ENCODE peak calls at places on chromosomes 3 and 15, in seven cellular contexts. One of them, this sample, is unnamed.

GRCh38 chr3:111594205-111594604 is 941 bp downstream of the ZBED2 start:
- DNase-seq in WTC11: no peak
- DNase-seq in GM20000: peak
- DNase-seq in GM06990: no peak
- DNase-seq in pancreas: no peak
- DNase-seq in A673: no peak
- DNase-seq in tibial nerve: no peak
- DNase-seq in this sample: no peak

GRCh38 chr3:61464785-61465184 is 96.6 kb upstream of the PTPRG start:
- DNase-seq in WTC11: no peak
- DNase-seq in GM20000: no peak
- DNase-seq in GM06990: no peak
- DNase-seq in pancreas: no peak
- DNase-seq in A673: no peak
- DNase-seq in tibial nerve: no peak
- DNase-seq in this sample: no peak

GRCh38 chr15:70361891-70362290 is 264.2 kb upstream of the TLE3 start:
- DNase-seq in WTC11: no peak
- DNase-seq in GM20000: no peak
- DNase-seq in GM06990: no peak
- DNase-seq in pancreas: no peak
- DNase-seq in A673: no peak
- DNase-seq in tibial nerve: no peak
- DNase-seq in this sample: peak

GRCh38 chr3:116445291-116445841 is at the start of gene LSAMP:
- DNase-seq in WTC11: peak
- DNase-seq in GM20000: no peak
- DNase-seq in GM06990: no peak
- DNase-seq in pancreas: no peak
- DNase-seq in A673: peak
- DNase-seq in tibial nerve: no peak
- DNase-seq in this sample: peak

GRCh38 chr3:101195951-101196713 is 124.2 kb downstream of the IMPG2 start:
- DNase-seq in WTC11: no peak
- DNase-seq in GM20000: peak
- DNase-seq in GM06990: no peak
- DNase-seq in pancreas: no peak
- DNase-seq in A673: peak
- DNase-seq in tibial nerve: no peak
- DNase-seq in this sample: no peak

GRCh38 chr3:126907557-126907956 is 75.4 kb upstream of the PLXNA1 start:
- DNase-seq in WTC11: no peak
- DNase-seq in GM20000: no peak
- DNase-seq in GM06990: no peak
- DNase-seq in pancreas: no peak
- DNase-seq in A673: no peak
- DNase-seq in tibial nerve: no peak
- DNase-seq in this sample: no peak

GRCh38 chr15:24823473-24823872 is 131.3 kb upstream of the SNRPN start:
- DNase-seq in WTC11: peak
- DNase-seq in GM20000: no peak
- DNase-seq in GM06990: no peak
- DNase-seq in pancreas: no peak
- DNase-seq in A673: no peak
- DNase-seq in tibial nerve: no peak
- DNase-seq in this sample: peak

GRCh38 chr3:177596822-177597271 is 399.6 kb upstream of the TBL1XR1 start:
- DNase-seq in WTC11: no peak
- DNase-seq in GM20000: no peak
- DNase-seq in GM06990: no peak
- DNase-seq in pancreas: no peak
- DNase-seq in A673: no peak
- DNase-seq in tibial nerve: no peak
- DNase-seq in this sample: no peak

GRCh38 chr3:128066111-128066510 is 13.9 kb downstream of the SEC61A1 start:
- DNase-seq in WTC11: no peak
- DNase-seq in GM20000: no peak
- DNase-seq in GM06990: no peak
- DNase-seq in pancreas: no peak
- DNase-seq in A673: no peak
- DNase-seq in tibial nerve: no peak
- DNase-seq in this sample: no peak

GRCh38 chr15:41116116-41116871 is at the start of gene INO80:
- DNase-seq in WTC11: peak
- DNase-seq in GM20000: peak
- DNase-seq in GM06990: peak
- DNase-seq in pancreas: peak
- DNase-seq in A673: peak
- DNase-seq in tibial nerve: peak
- DNase-seq in this sample: peak

GRCh38 chr15:98855067-98855814 is 152.4 kb downstream of the PGPEP1L start:
- DNase-seq in WTC11: no peak
- DNase-seq in GM20000: no peak
- DNase-seq in GM06990: no peak
- DNase-seq in pancreas: no peak
- DNase-seq in A673: no peak
- DNase-seq in tibial nerve: no peak
- DNase-seq in this sample: no peak

GRCh38 chr3:58627580-58627894 is 39.0 kb downstream of the FAM3D start:
- DNase-seq in WTC11: no peak
- DNase-seq in GM20000: no peak
- DNase-seq in GM06990: no peak
- DNase-seq in pancreas: peak
- DNase-seq in A673: no peak
- DNase-seq in tibial nerve: no peak
- DNase-seq in this sample: peak

GRCh38 chr3:50256978-50257890 is 11.7 kb upstream of the SEMA3B start:
- DNase-seq in WTC11: peak
- DNase-seq in GM20000: no peak
- DNase-seq in GM06990: no peak
- DNase-seq in pancreas: peak
- DNase-seq in A673: no peak
- DNase-seq in tibial nerve: no peak
- DNase-seq in this sample: no peak

GRCh38 chr3:128335621-128336296 is 130.9 kb downstream of the DNAJB8 start:
- DNase-seq in WTC11: peak
- DNase-seq in GM20000: no peak
- DNase-seq in GM06990: no peak
- DNase-seq in pancreas: peak
- DNase-seq in A673: no peak
- DNase-seq in tibial nerve: no peak
- DNase-seq in this sample: peak

GRCh38 chr15:88604381-88604951 is 16.7 kb upstream of the AEN start:
- DNase-seq in WTC11: no peak
- DNase-seq in GM20000: no peak
- DNase-seq in GM06990: no peak
- DNase-seq in pancreas: no peak
- DNase-seq in A673: no peak
- DNase-seq in tibial nerve: no peak
- DNase-seq in this sample: peak

GRCh38 chr3:120227710-120228347 is 57.2 kb downstream of the GPR156 start:
- DNase-seq in WTC11: no peak
- DNase-seq in GM20000: no peak
- DNase-seq in GM06990: no peak
- DNase-seq in pancreas: no peak
- DNase-seq in A673: no peak
- DNase-seq in tibial nerve: no peak
- DNase-seq in this sample: no peak

GRCh38 chr3:73796382-73796781 is 171.6 kb upstream of the PDZRN3 start:
- DNase-seq in WTC11: no peak
- DNase-seq in GM20000: no peak
- DNase-seq in GM06990: no peak
- DNase-seq in pancreas: no peak
- DNase-seq in A673: no peak
- DNase-seq in tibial nerve: no peak
- DNase-seq in this sample: no peak

GRCh38 chr3:76500746-76501275 is 539.1 kb upstream of the ROBO2 start:
- DNase-seq in WTC11: no peak
- DNase-seq in GM20000: no peak
- DNase-seq in GM06990: no peak
- DNase-seq in pancreas: no peak
- DNase-seq in A673: no peak
- DNase-seq in tibial nerve: no peak
- DNase-seq in this sample: no peak

GRCh38 chr15:48718646-48719045 is 73.1 kb upstream of the FBN1 start:
- DNase-seq in WTC11: no peak
- DNase-seq in GM20000: no peak
- DNase-seq in GM06990: no peak
- DNase-seq in pancreas: no peak
- DNase-seq in A673: no peak
- DNase-seq in tibial nerve: no peak
- DNase-seq in this sample: no peak

GRCh38 chr3:33250712-33251111 is 26.5 kb upstream of the FBXL2 start:
- DNase-seq in WTC11: no peak
- DNase-seq in GM20000: no peak
- DNase-seq in GM06990: no peak
- DNase-seq in pancreas: no peak
- DNase-seq in A673: no peak
- DNase-seq in tibial nerve: no peak
- DNase-seq in this sample: no peak

GRCh38 chr3:81581966-81582599 is 179.4 kb downstream of the GBE1 start:
- DNase-seq in WTC11: peak
- DNase-seq in GM20000: peak
- DNase-seq in GM06990: peak
- DNase-seq in pancreas: peak
- DNase-seq in A673: peak
- DNase-seq in tibial nerve: no peak
- DNase-seq in this sample: no peak

GRCh38 chr15:65969865-65970832 is 100.9 kb downstream of the RAB11A start:
- DNase-seq in WTC11: no peak
- DNase-seq in GM20000: no peak
- DNase-seq in GM06990: no peak
- DNase-seq in pancreas: no peak
- DNase-seq in A673: no peak
- DNase-seq in tibial nerve: no peak
- DNase-seq in this sample: no peak

GRCh38 chr15:47349179-47349578 is 368.1 kb upstream of the SEMA6D start:
- DNase-seq in WTC11: no peak
- DNase-seq in GM20000: no peak
- DNase-seq in GM06990: no peak
- DNase-seq in pancreas: no peak
- DNase-seq in A673: no peak
- DNase-seq in tibial nerve: no peak
- DNase-seq in this sample: no peak

GRCh38 chr3:32018723-32019564 is 37.4 kb downstream of the ZNF860 start:
- DNase-seq in WTC11: no peak
- DNase-seq in GM20000: peak
- DNase-seq in GM06990: no peak
- DNase-seq in pancreas: no peak
- DNase-seq in A673: peak
- DNase-seq in tibial nerve: no peak
- DNase-seq in this sample: no peak

GRCh38 chr15:89817701-89818280 is 3.1 kb upstream of the ANPEP start:
- DNase-seq in WTC11: no peak
- DNase-seq in GM20000: no peak
- DNase-seq in GM06990: no peak
- DNase-seq in pancreas: no peak
- DNase-seq in A673: no peak
- DNase-seq in tibial nerve: no peak
- DNase-seq in this sample: no peak

GRCh38 chr3:38662544-38662943 is 13.1 kb upstream of the SCN5A start:
- DNase-seq in WTC11: peak
- DNase-seq in GM20000: no peak
- DNase-seq in GM06990: no peak
- DNase-seq in pancreas: no peak
- DNase-seq in A673: peak
- DNase-seq in tibial nerve: no peak
- DNase-seq in this sample: no peak
- TF ChIP-seq CTCF in WTC11: peak
- TF ChIP-seq CTCF in GM20000: no peak
- TF ChIP-seq CTCF in GM06990: peak
- TF ChIP-seq CTCF in pancreas: no peak
- TF ChIP-seq CTCF in A673: peak
- TF ChIP-seq CTCF in tibial nerve: no peak
- TF ChIP-seq CTCF in this sample: no peak

DNA sequence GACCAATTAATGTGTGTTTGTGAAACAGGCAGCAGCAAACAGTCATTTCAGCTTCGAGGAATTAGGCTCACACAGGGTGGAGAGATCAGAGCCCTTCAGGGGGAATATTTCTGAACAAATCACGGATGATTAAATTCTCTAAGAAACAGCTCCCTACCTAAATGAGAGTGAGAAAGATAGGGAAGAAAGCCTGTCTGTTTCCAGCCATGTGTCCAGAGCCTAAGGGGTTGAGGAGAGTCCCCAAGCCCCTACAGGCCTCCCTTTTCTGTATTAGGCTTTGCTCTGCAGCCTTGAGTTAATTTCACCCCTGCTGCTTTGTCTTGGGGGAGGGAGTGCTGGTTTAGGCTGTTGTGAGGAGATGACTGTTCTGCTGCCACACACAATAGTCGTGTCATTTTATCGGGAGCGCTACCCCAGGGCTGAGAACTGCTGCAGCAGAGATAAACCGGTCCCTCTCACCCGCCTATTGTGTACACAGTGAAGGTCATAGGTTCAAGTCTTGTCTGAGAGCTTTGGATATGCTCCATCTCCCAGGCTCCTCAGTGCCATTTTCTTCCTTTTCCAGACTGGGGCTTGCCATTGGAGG is 1.3 kb downstream of the ZNF609 start:
- DNase-seq in WTC11: peak
- DNase-seq in GM20000: peak
- DNase-seq in GM06990: peak
- DNase-seq in pancreas: peak
- DNase-seq in A673: peak
- DNase-seq in tibial nerve: no peak
- DNase-seq in this sample: peak
- TF ChIP-seq CTCF in WTC11: no peak
- TF ChIP-seq CTCF in GM20000: no peak
- TF ChIP-seq CTCF in GM06990: no peak
- TF ChIP-seq CTCF in pancreas: no peak
- TF ChIP-seq CTCF in A673: no peak
- TF ChIP-seq CTCF in tibial nerve: no peak
- TF ChIP-seq CTCF in this sample: no peak

DNA sequence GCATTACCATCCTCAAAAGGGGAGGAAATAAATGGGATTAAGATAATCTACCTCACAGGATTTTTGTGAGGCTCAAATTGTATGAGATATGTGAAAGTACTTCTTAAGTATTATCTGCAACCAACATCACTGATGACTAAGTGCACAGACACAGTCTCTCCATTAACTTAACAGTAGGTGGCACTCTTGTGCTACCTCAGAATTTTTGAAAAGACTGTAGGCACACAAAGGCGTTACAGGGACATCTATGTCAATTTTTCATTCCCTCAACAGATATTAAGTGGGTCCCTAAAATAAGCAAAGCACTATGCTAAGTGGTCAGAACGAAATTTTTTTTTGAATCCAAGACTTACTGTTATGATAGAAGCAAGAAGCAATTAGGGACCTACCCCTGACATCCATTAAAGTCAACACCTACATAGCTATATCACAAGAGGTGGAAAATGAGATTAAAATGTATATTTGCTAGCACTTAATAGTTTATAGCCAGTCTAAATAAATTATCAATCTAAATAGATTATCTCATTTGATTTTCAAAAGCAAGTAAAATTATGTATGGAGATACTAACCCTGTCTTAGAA is 52.9 kb downstream of the RYK start:
- DNase-seq in WTC11: no peak
- DNase-seq in GM20000: peak
- DNase-seq in GM06990: peak
- DNase-seq in pancreas: no peak
- DNase-seq in A673: peak
- DNase-seq in tibial nerve: no peak
- DNase-seq in this sample: no peak
- TF ChIP-seq CTCF in WTC11: peak
- TF ChIP-seq CTCF in GM20000: peak
- TF ChIP-seq CTCF in GM06990: peak
- TF ChIP-seq CTCF in pancreas: peak
- TF ChIP-seq CTCF in A673: peak
- TF ChIP-seq CTCF in tibial nerve: peak
- TF ChIP-seq CTCF in this sample: peak

GRCh38 chr15:95888762-95889161 is 441.7 kb upstream of the NR2F2 start:
- DNase-seq in WTC11: no peak
- DNase-seq in GM20000: no peak
- DNase-seq in GM06990: no peak
- DNase-seq in pancreas: no peak
- DNase-seq in A673: no peak
- DNase-seq in tibial nerve: no peak
- DNase-seq in this sample: no peak
- TF ChIP-seq CTCF in WTC11: no peak
- TF ChIP-seq CTCF in GM20000: no peak
- TF ChIP-seq CTCF in GM06990: no peak
- TF ChIP-seq CTCF in pancreas: no peak
- TF ChIP-seq CTCF in A673: no peak
- TF ChIP-seq CTCF in tibial nerve: no peak
- TF ChIP-seq CTCF in this sample: no peak

This sample was measured in dorsolateral prefrontal cortex.